ENCODE peak calls at places on chromosomes 12 and 14, in nine cellular contexts. K, W, G, C, D, S, H, V and U are unnamed samples.

GRCh38 chr14:53389207-53389606 is 236.1 kb upstream of the DDHD1 start:
- DNase-seq in K (no peak), W (peak; percentile 68), G (no peak), C (peak; percentile 31), D (no peak), S (no peak), H (no peak), V (no peak), U (no peak)

GRCh38 chr12:57745485-57745881 is 644 bp downstream of the TSPAN31 start:
- DNase-seq in K (no peak), W (no peak), G (no peak), C (no peak), D (no peak), S (no peak), H (no peak), V (no peak), U (no peak)

GRCh38 chr12:88922816-88923215 is 342.5 kb upstream of the KITLG start:
- DNase-seq in K (no peak), W (peak; percentile 40), G (peak; percentile 71), C (no peak), D (no peak), S (no peak), H (no peak), V (no peak), U (no peak)

GRCh38 chr12:13234045-13234641 is 37.6 kb downstream of the EMP1 start:
- DNase-seq in K (no peak), W (peak; percentile 46), G (peak; percentile 52), C (peak; percentile 82), D (peak; percentile 88), S (peak; percentile 70), H (peak; percentile 20), V (no peak), U (no peak)

GRCh38 chr12:71392521-71393145 is 47.0 kb upstream of the LGR5 start:
- DNase-seq in K (no peak), W (peak; percentile 74), G (peak; percentile 59), C (peak; percentile 84), D (peak; percentile 88), S (no peak), H (peak; percentile 23), V (no peak), U (peak; percentile 18)

GRCh38 chr14:90828642-90829487 is 12.6 kb upstream of the TTC7B start:
- DNase-seq in K (peak; percentile 46), W (no peak), G (no peak), C (no peak), D (no peak), S (no peak), H (peak; percentile 55), V (peak; percentile 60), U (no peak)

GRCh38 chr14:54329082-54329695 is 67.6 kb upstream of the CDKN3 start:
- DNase-seq in K (no peak), W (peak; percentile 72), G (peak; percentile 63), C (peak; percentile 96), D (peak; percentile 92), S (peak; percentile 57), H (no peak), V (no peak), U (no peak)

GRCh38 chr12:46585854-46586621 is 213.5 kb upstream of the SLC38A2 start:
- DNase-seq in K (peak; percentile 66), W (peak; percentile 87), G (no peak), C (peak; percentile 93), D (peak; percentile 68), S (no peak), H (no peak), V (no peak), U (no peak)

GRCh38 chr14:34359423-34360120 is 102.5 kb downstream of the SPTSSA start:
- DNase-seq in K (no peak), W (no peak), G (no peak), C (peak; percentile 41), D (no peak), S (no peak), H (no peak), V (no peak), U (no peak)

GRCh38 chr12:45509621-45510020 is 219.9 kb upstream of the ARID2 start:
- DNase-seq in K (no peak), W (no peak), G (no peak), C (no peak), D (no peak), S (no peak), H (no peak), V (no peak), U (no peak)

GRCh38 chr14:94485944-94486841 is 10.2 kb upstream of the SERPINA9 start:
- DNase-seq in K (peak; percentile 66), W (peak; percentile 34), G (peak; percentile 72), C (peak; percentile 42), D (peak; percentile 94), S (peak; percentile 31), H (no peak), V (peak; percentile 88), U (peak; percentile 68)

GRCh38 chr14:89921896-89922548 is 32.5 kb downstream of the EFCAB11 start:
- DNase-seq in K (no peak), W (peak; percentile 94), G (peak; percentile 7), C (peak; percentile 79), D (no peak), S (no peak), H (no peak), V (no peak), U (no peak)

GRCh38 chr12:117494833-117495714 is 133.6 kb upstream of the NOS1 start:
- DNase-seq in K (no peak), W (no peak), G (no peak), C (peak; percentile 53), D (peak; percentile 23), S (no peak), H (no peak), V (no peak), U (peak; percentile 70)

GRCh38 chr12:8081228-8081920 is 700 bp upstream of the NECAP1 start:
- DNase-seq in K (no peak), W (no peak), G (no peak), C (no peak), D (no peak), S (no peak), H (no peak), V (no peak), U (peak; percentile 31)

GRCh38 chr14:101737414-101738367 is 23.8 kb upstream of the PPP2R5C start:
- DNase-seq in K (no peak), W (no peak), G (no peak), C (no peak), D (no peak), S (no peak), H (no peak), V (no peak), U (no peak)

GRCh38 chr12:77058740-77059139 is 6.6 kb downstream of the E2F7 start:
- DNase-seq in K (no peak), W (peak; percentile 94), G (no peak), C (peak; percentile 25), D (no peak), S (no peak), H (no peak), V (no peak), U (no peak)
- TF ChIP-seq CTCF in K (no peak), W (no peak), G (no peak), C (no peak), D (no peak), S (no peak), H (no peak), V (no peak), U (no peak)

DNA sequence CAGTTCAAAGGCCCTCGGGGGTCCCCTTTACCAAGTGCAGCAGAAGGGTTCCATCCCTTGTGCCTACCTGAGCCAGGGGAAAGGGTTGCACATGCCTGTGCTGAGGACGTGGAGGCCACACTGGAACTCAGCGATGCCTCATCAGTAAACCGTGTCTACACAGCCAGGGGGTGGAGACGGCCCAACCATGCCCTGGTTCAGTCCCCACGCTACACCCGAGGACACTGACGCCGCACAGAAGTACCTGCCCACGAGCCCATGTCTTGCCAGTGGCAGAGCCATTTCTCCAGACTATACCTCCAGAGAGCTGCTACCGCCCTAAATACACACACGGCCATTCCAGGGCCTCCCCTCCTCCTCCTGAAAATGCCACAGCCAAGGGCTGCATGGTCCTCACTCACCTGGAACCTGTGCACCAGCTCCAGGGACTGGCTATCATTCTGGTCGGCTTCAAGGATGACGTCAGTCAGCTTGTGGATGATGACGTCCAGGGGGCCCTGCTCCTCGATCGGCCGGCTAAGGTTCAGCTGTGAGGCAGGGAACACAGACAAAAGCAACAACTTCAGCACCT is 93.4 kb downstream of the CHGA start:
- DNase-seq in K (no peak), W (no peak), G (no peak), C (no peak), D (no peak), S (no peak), H (no peak), V (no peak), U (no peak)
- H3K27ac ChIP-seq in K (no peak overlapping the region), W (no peak overlapping the region), G (peak overlapping the region; percentile 42), C (no peak overlapping the region), D (no peak overlapping the region), S (no peak overlapping the region), H (no peak overlapping the region), V (no peak overlapping the region), U (no peak overlapping the region)

GRCh38 chr12:93741741-93742085 is 64.5 kb downstream of the CRADD start:
- DNase-seq in K (no peak), W (peak; percentile 26), G (no peak), C (peak; percentile 45), D (peak; percentile 97), S (no peak), H (no peak), V (no peak), U (no peak)

GRCh38 chr12:93743229-93743998 is 66.2 kb downstream of the CRADD start:
- DNase-seq in K (no peak), W (no peak), G (no peak), C (no peak), D (peak; percentile 4), S (no peak), H (no peak), V (no peak), U (no peak)

GRCh38 chr12:93743999-93744689 is 67.0 kb downstream of the CRADD start:
- DNase-seq in K (no peak), W (no peak), G (peak; percentile 15), C (no peak), D (no peak), S (no peak), H (no peak), V (no peak), U (no peak)

GRCh38 chr12:93740721-93741120 is 63.5 kb downstream of the CRADD start:
- DNase-seq in K (no peak), W (no peak), G (no peak), C (peak; percentile 46), D (peak; percentile 11), S (no peak), H (no peak), V (no peak), U (no peak)

GRCh38 chr12:93742086-93742934 is 65.1 kb downstream of the CRADD start:
- DNase-seq in K (peak; percentile 87), W (peak; percentile 71), G (peak; percentile 67), C (peak; percentile 76), D (peak; percentile 70), S (peak; percentile 76), H (no peak), V (peak; percentile 94), U (peak; percentile 68)
- TF ChIP-seq CTCF in K (no peak), W (peak; percentile 40), G (peak; percentile 68), C (peak; percentile 50), D (peak; percentile 34), S (peak; percentile 43), H (no peak), V (peak; percentile 59), U (no peak)

GRCh38 chr14:58488550-58488949 is 61.0 kb downstream of the KIAA0586 start:
- DNase-seq in K (no peak), W (peak; percentile 57), G (peak; percentile 20), C (peak; percentile 76), D (peak; percentile 9), S (no peak), H (no peak), V (no peak), U (no peak)
- H3K27ac ChIP-seq in K (no peak overlapping the region), W (no peak overlapping the region), G (no peak overlapping the region), C (no peak overlapping the region), D (no peak overlapping the region), S (no peak overlapping the region), H (no peak overlapping the region), V (no peak overlapping the region), U (no peak overlapping the region)

GRCh38 chr14:69720912-69721311 is 46.0 kb upstream of the SRSF5 start:
- DNase-seq in K (no peak), W (no peak), G (no peak), C (no peak), D (no peak), S (no peak), H (no peak), V (no peak), U (no peak)
- TF ChIP-seq CTCF in K (no peak), W (no peak), G (no peak), C (no peak), D (no peak), S (no peak), H (no peak), V (no peak), U (no peak)